ENCODE peak calls at places on chromosomes 7 and 10, in eight cellular contexts. R is fibroblast of lung; V is CD8-positive, alpha-beta T cell; Q is GM23248; U is heart right ventricle; C is body of pancreas; P is psoas muscle; D is SJCRH30. F is an unnamed sample. For H3K4me1, the result is how much of the 10 kb centered on the place peaks cover.

GRCh38 chr10:44517635-44518034 is 132.7 kb upstream of the CXCL12 start:
- DNase-seq in R (no peak), V (no peak), Q (peak), U (no peak), C (no peak), P (no peak), D (peak), F (no peak)

GRCh38 chr7:5283421-5284303 is 919 bp downstream of the SLC29A4 start:
- DNase-seq in R (no peak), V (no peak), Q (peak), U (no peak), C (peak), P (no peak), D (peak), F (no peak)

GRCh38 chr10:97850446-97850845 is 803 bp downstream of the GOLGA7B start:
- DNase-seq in R (no peak), V (no peak), Q (no peak), U (no peak), C (peak), P (no peak), D (no peak), F (no peak)

GRCh38 chr10:50512743-50513416 is 110.9 kb downstream of the SGMS1 start:
- DNase-seq in R (no peak), V (no peak), Q (no peak), U (no peak), C (no peak), P (no peak), D (no peak), F (no peak)

GRCh38 chr7:104106106-104106505 is 101.7 kb downstream of the ORC5 start:
- DNase-seq in R (peak), V (no peak), Q (peak), U (no peak), C (no peak), P (no peak), D (peak), F (no peak)

GRCh38 chr7:73473636-73474035 is 40.1 kb downstream of the FZD9 start:
- DNase-seq in R (no peak), V (no peak), Q (no peak), U (no peak), C (no peak), P (no peak), D (no peak), F (no peak)

GRCh38 chr10:127278001-127278400 is 81.6 kb upstream of the INSYN2A start:
- DNase-seq in R (peak), V (no peak), Q (peak), U (no peak), C (no peak), P (no peak), D (no peak), F (no peak)

GRCh38 chr7:142636751-142637150 is 112.5 kb upstream of the PRSS1 start:
- DNase-seq in R (no peak), V (peak), Q (no peak), U (no peak), C (no peak), P (no peak), D (no peak), F (peak)

GRCh38 chr7:64045301-64046040 is at the start of gene ZNF727:
- DNase-seq in R (no peak), V (no peak), Q (no peak), U (peak), C (peak), P (peak), D (peak), F (peak)

GRCh38 chr10:68813554-68813953 is 13.8 kb upstream of the STOX1 start:
- DNase-seq in R (no peak), V (no peak), Q (no peak), U (no peak), C (no peak), P (no peak), D (no peak), F (no peak)

GRCh38 chr10:100481462-100482081 is 18.8 kb downstream of the WNT8B start:
- DNase-seq in R (peak), V (peak), Q (peak), U (peak), C (peak), P (peak), D (peak), F (peak)

GRCh38 chr7:48299580-48300169 is 128.4 kb downstream of the ABCA13 start:
- DNase-seq in R (peak), V (no peak), Q (peak), U (peak), C (peak), P (no peak), D (peak), F (no peak)

GRCh38 chr7:137458399-137458798 is 114.9 kb upstream of the PTN start:
- DNase-seq in R (no peak), V (no peak), Q (no peak), U (no peak), C (no peak), P (no peak), D (no peak), F (no peak)

GRCh38 chr7:25894002-25894901 is 257.7 kb upstream of the NFE2L3 start:
- DNase-seq in R (no peak), V (no peak), Q (peak), U (no peak), C (peak), P (peak), D (peak), F (no peak)

GRCh38 chr10:126749030-126749655 is 78.7 kb upstream of the C10orf90 start:
- DNase-seq in R (peak), V (peak), Q (peak), U (peak), C (peak), P (peak), D (peak), F (peak)

GRCh38 chr10:89515031-89515841 is 20.2 kb downstream of the SLC16A12 start:
- DNase-seq in R (peak), V (no peak), Q (peak), U (peak), C (peak), P (no peak), D (peak), F (no peak)

GRCh38 chr10:29877798-29878491 is 181.4 kb downstream of the JCAD start:
- DNase-seq in R (no peak), V (no peak), Q (no peak), U (peak), C (peak), P (no peak), D (no peak), F (no peak)

GRCh38 chr7:131100357-131101054 is 227.2 kb upstream of the MKLN1 start:
- DNase-seq in R (no peak), V (no peak), Q (no peak), U (no peak), C (no peak), P (no peak), D (no peak), F (peak)
- H3K4me1 ChIP-seq in R (under half), V (half or more), Q (under half), U (under half), C (half or more), P (half or more), D (under half), F (half or more)

GRCh38 chr7:120987280-120987679 is 1.2 kb upstream of the CPED1 start:
- DNase-seq in R (no peak), V (no peak), Q (no peak), U (no peak), C (no peak), P (no peak), D (no peak), F (no peak)
- H3K4me3 ChIP-seq in R (no peak), V (no peak), Q (no peak), U (no peak), C (no peak), P (no peak), D (no peak), F (no peak)

GRCh38 chr7:28733035-28733434 is 225.1 kb downstream of the TRIL start:
- DNase-seq in R (no peak), V (no peak), Q (peak), U (no peak), C (no peak), P (no peak), D (no peak), F (no peak)
- H3K27ac ChIP-seq in R (no peak), V (no peak), Q (peak), U (peak), C (no peak), P (no peak), D (no peak), F (no peak)

DNA sequence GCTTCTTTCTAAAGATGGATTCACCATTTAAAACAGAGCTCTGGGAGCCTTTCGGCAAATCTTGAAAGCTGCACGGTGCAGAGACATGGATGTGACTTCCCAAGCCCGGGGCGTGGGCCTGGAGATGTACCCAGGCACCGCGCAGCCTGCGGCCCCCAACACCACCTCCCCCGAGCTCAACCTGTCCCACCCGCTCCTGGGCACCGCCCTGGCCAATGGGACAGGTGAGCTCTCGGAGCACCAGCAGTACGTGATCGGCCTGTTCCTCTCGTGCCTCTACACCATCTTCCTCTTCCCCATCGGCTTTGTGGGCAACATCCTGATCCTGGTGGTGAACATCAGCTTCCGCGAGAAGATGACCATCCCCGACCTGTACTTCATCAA is 3.7 kb downstream of the GPER1 start:
- DNase-seq in R (no peak), V (no peak), Q (no peak), U (no peak), C (no peak), P (no peak), D (no peak), F (no peak)
- H3K4me1 ChIP-seq in R (under half), V (under half), Q (under half), U (under half), C (under half), P (under half), D (under half), F (under half)

DNA sequence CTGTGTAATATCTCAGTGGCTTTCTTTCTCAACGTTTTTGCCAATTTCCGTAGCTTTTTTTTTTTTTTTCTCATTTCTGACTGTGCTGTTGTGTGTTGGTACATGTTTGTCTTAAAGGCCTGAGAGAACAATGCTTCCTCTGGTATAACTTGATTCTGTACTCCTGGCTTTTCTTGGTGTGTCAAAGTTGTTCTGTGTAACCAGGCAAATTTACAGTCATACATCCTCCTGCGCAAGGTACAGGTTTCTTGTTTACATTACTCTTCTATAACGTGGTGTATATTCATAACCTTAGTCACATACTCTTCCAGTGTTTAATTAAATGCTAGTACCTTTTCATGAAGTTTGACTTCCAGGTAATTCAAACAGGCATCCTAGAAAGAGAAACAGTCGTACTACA is 8.3 kb upstream of the ARHGAP12 start:
- DNase-seq in R (no peak), V (no peak), Q (peak), U (no peak), C (no peak), P (no peak), D (no peak), F (no peak)
- H3K4me3 ChIP-seq in R (no peak), V (no peak), Q (peak), U (no peak), C (no peak), P (no peak), D (no peak), F (no peak)

DNA sequence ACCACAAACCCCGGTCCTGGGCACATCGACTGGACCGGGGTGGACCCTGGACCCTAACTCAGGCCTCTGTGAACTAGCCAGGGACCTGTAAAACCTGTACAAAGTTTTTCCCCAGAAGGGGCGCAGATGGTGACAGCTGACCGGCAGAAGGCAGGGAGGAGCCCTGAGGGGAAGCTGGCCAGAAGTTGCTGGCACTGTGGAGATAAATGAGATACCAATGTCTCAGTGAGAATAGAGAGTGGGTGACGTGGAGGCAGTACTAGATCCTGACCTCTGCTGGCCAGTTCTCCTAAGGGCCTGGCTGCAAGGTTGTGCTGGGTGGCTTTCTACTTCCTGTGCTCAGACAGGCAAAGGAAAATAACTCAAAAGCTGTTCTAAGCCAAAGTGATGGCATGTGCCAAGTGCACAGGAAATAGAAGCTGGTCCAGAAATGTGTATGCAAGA is 10.6 kb upstream of the TSPAN14 start:
- DNase-seq in R (peak), V (no peak), Q (no peak), U (peak), C (no peak), P (no peak), D (peak), F (no peak)
- H3K27ac ChIP-seq in R (no peak), V (no peak), Q (no peak), U (peak), C (no peak), P (no peak), D (peak), F (no peak)

DNA sequence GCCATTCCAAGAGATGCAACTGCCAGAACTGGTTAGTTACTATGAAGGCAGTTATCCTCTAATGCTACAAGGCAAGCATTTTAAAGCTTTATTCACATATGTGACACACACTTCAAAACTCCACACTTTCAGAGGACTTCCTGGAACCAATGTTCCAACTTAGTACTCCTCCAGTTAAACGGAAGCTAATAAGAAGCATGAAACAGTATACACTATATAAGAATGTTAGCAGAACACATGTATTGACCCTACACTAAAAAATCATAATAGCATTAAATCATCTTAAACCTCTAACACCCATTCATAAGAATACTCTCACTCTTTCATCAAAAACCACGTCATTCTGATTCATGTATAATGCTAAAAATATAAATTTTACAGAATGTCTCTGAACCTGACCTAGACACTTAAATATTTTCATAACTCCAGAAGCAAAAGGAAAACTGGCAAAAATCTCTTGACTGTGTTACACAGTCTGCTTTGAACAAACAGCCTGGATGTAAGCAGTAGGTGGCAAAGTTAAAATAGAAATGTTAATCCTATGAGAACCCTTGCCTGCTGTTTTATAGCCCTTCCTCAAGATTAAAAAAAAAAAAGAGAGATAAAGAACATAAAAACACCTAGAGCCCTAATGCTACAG is 135.0 kb downstream of the SEMA3C start:
- DNase-seq in R (peak), V (no peak), Q (peak), U (no peak), C (no peak), P (no peak), D (no peak), F (no peak)
- H3K4me1 ChIP-seq in R (under half), V (under half), Q (half or more), U (under half), C (under half), P (under half), D (under half), F (under half)

GRCh38 chr10:35613107-35613440 is 7.9 kb downstream of the GJD4 start:
- DNase-seq in R (no peak), V (no peak), Q (no peak), U (no peak), C (no peak), P (no peak), D (no peak), F (no peak)
- H3K4me3 ChIP-seq in R (no peak), V (no peak), Q (no peak), U (no peak), C (no peak), P (no peak), D (no peak), F (no peak)

GRCh38 chr10:31404640-31405039 is 85.6 kb downstream of the ZEB1 start:
- DNase-seq in R (no peak), V (no peak), Q (peak), U (peak), C (no peak), P (no peak), D (no peak), F (no peak)
- H3K27ac ChIP-seq in R (no peak), V (no peak), Q (no peak), U (peak), C (no peak), P (peak), D (no peak), F (no peak)

DNA sequence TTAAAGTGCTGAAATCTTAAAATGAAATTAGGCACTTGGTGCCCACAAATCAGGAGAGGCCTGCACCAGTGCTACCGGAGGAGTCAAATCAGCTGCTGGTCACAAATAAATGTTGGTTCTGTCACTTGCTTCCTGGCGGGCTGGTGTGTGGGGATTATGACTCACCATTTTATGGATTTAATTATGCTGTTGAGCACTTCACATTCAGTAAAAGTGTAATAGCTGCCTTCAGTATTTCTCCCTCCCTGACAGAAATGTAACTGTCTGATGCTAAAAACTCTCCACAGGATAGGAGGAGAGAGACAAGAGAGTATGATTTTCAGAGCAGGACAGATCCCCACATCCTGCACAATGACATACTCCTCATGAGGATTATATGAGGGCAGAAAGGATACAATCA is 186.0 kb downstream of the JAZF1 start:
- DNase-seq in R (no peak), V (no peak), Q (peak), U (no peak), C (no peak), P (no peak), D (peak), F (no peak)
- H3K4me1 ChIP-seq in R (under half), V (under half), Q (under half), U (under half), C (under half), P (under half), D (under half), F (under half)

F was measured in naive thymus-derived CD4-positive, alpha-beta T cell.